ENCODE peak calls at places on chromosomes 4 and X, in ten cellular contexts. Q, Z, T, Y, C, B, M, N, U and D are unnamed samples. For H3K9me3, the result is how much of the 10 kb centered on the place peaks cover.

GRCh38 chr4:144579411-144580020 is 66.4 kb upstream of the HHIP start:
- DNase-seq in Q (no peak), Z (no peak), T (no peak), Y (no peak), C (no peak), B (no peak), M (no peak), N (no peak), U (no peak), D (no peak)

GRCh38 chr4:153651041-153651960 is 32.8 kb upstream of the TLR2 start:
- DNase-seq in Q (peak), Z (peak), T (peak), Y (no peak), C (no peak), B (peak), M (no peak), N (peak), U (peak), D (peak)

GRCh38 chr4:123577507-123577906 is 180.9 kb downstream of the SPRY1 start:
- DNase-seq in Q (no peak), Z (no peak), T (no peak), Y (no peak), C (no peak), B (no peak), M (no peak), N (no peak), U (no peak), D (no peak)

GRCh38 chrX:109862386-109862910 is 129.4 kb upstream of the ACSL4 start:
- DNase-seq in Q (no peak), Z (no peak), T (no peak), Y (no peak), C (no peak), B (no peak), M (no peak), N (no peak), U (no peak), D (no peak)

GRCh38 chrX:121128946-121129345 is 81.5 kb downstream of the GLUD2 start:
- DNase-seq in Q (no peak), Z (no peak), T (no peak), Y (no peak), C (no peak), B (no peak), M (no peak), N (no peak), U (no peak), D (no peak)

GRCh38 chr4:39565925-39566630 is 38.8 kb upstream of the UGDH start:
- DNase-seq in Q (no peak), Z (no peak), T (no peak), Y (peak), C (peak), B (no peak), M (no peak), N (no peak), U (no peak), D (no peak)

GRCh38 chr4:2852481-2852881 is 8.8 kb downstream of the ADD1 start:
- DNase-seq in Q (peak), Z (no peak), T (peak), Y (no peak), C (no peak), B (peak), M (no peak), N (peak), U (no peak), D (peak)

GRCh38 chr4:59455751-59456150 is 1744.4 kb upstream of the ADGRL3 start:
- DNase-seq in Q (no peak), Z (no peak), T (no peak), Y (no peak), C (no peak), B (no peak), M (no peak), N (no peak), U (no peak), D (no peak)

GRCh38 chr4:161061046-161061445 is 1102.8 kb downstream of the FSTL5 start:
- DNase-seq in Q (no peak), Z (no peak), T (no peak), Y (no peak), C (no peak), B (no peak), M (no peak), N (no peak), U (no peak), D (no peak)

GRCh38 chr4:3836041-3836801 is 70.0 kb downstream of the ADRA2C start:
- DNase-seq in Q (no peak), Z (no peak), T (no peak), Y (no peak), C (no peak), B (no peak), M (no peak), N (peak), U (no peak), D (no peak)

GRCh38 chr4:117801756-117802155 is 232.5 kb upstream of the NDST3 start:
- DNase-seq in Q (no peak), Z (no peak), T (no peak), Y (no peak), C (no peak), B (no peak), M (no peak), N (no peak), U (no peak), D (no peak)

GRCh38 chr4:185712350-185713024 is 99.5 kb downstream of the SORBS2 start:
- DNase-seq in Q (no peak), Z (no peak), T (no peak), Y (no peak), C (no peak), B (no peak), M (no peak), N (no peak), U (no peak), D (no peak)

GRCh38 chrX:102684772-102685520 is 27.3 kb upstream of the GPRASP2 start:
- DNase-seq in Q (no peak), Z (no peak), T (no peak), Y (no peak), C (no peak), B (no peak), M (no peak), N (no peak), U (no peak), D (no peak)

GRCh38 chrX:2184089-2184488 is 316.7 kb downstream of the DHRSX start:
- DNase-seq in Q (no peak), Z (no peak), T (no peak), Y (no peak), C (no peak), B (no peak), M (no peak), N (no peak), U (no peak), D (no peak)

GRCh38 chrX:2193273-2193592 is 307.5 kb downstream of the DHRSX start:
- DNase-seq in Q (no peak), Z (no peak), T (no peak), Y (no peak), C (no peak), B (no peak), M (no peak), N (no peak), U (no peak), D (no peak)

DNA sequence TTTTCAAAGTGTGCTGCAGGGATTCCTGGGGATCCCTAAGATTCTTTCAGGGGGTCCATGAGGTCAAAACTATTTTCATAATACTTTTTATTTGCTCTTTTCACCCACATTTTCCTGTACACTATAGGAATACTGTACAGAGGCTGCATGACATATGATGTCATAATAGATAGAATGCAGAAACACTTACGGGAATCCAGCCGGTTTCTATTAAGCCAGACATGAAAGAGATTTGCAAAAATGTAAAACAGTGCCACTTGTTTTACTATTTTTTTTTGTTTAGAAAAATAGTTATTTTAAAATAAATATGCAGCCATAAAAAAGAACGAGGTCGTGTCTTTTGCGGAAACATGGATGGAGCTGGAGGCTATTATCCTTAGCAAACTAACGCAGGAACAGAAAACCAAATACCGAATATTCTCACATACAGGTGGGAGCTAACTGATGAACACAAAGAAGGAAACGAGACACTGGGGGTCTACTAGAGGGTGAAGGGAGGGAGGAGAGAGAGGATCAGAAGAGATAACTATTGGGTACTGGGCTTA is 5.0 kb downstream of the ZFX start:
- DNase-seq in Q (no peak), Z (no peak), T (no peak), Y (no peak), C (no peak), B (no peak), M (no peak), N (no peak), U (no peak), D (no peak)
- H3K4me3 ChIP-seq in Q (no peak), Z (no peak), T (no peak), Y (no peak), C (peak), B (no peak), M (no peak), N (no peak), U (no peak), D (no peak)

DNA sequence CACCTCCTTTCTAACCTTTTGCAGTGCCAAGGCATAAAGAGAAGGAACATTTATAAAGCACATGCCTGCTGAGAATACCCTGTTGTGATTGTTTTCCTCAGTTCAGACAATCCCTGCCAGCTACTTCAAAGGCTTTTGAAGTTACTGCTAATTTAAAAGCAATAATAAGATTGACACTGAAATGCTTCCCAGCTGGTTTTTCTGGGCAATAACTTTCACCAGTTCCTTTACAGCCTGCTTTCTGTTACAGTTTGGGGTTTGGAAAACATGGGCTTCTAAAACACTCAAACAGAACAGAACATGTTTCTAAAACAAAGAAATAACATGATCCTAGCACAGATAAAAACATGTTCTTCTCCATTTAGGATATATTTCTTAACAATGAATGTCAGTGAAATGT is 232.3 kb upstream of the CPEB2 start:
- DNase-seq in Q (no peak), Z (no peak), T (no peak), Y (no peak), C (no peak), B (no peak), M (no peak), N (no peak), U (no peak), D (no peak)
- H3K9me3 ChIP-seq in Q (under half), Z (under half), T (under half), Y (under half), C (under half), B (under half), M (under half), N (under half), U (under half), D (under half)

DNA sequence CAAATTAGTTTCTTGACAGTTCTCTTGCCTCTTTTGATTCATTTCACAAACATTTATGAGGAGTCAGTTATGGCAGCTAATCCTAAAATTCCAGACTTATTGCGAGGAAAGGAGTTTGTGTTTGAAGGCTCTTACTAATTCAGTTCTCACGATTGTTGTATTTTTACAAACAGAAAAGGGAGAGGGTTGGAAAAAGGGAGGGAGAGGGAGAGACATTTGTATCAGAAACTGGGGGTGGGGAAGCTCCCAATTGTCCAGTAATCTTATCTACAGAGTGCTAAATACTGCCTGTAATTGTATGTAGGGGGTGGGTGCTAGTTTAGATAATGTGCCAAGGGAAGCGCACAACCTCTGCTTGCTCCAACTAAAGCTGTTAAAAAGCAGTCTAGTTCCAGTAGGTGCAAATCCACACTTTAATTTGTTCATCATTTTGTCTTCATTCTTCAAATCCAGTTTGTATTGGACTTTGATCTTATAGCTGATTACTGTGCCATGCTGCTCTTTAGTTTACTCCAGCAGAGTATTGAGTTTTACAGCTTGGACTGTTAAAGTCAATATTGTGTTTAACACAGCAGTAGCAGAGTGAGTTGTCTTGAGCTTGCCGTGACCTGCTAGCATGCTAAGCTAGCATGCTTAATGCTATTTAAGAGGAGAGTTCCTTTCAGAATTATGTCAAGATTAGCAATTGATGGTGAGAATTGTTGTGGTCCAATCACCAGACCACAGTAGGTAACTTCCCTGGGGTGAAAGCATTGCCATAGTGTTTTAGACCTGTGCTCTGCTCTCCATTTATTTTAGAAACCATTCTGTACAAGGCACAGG is 13.9 kb downstream of the FNIP2 start:
- DNase-seq in Q (no peak), Z (no peak), T (no peak), Y (no peak), C (no peak), B (no peak), M (no peak), N (no peak), U (no peak), D (no peak)
- H3K4me3 ChIP-seq in Q (no peak), Z (no peak), T (no peak), Y (no peak), C (no peak), B (no peak), M (no peak), N (no peak), U (no peak), D (no peak)

DNA sequence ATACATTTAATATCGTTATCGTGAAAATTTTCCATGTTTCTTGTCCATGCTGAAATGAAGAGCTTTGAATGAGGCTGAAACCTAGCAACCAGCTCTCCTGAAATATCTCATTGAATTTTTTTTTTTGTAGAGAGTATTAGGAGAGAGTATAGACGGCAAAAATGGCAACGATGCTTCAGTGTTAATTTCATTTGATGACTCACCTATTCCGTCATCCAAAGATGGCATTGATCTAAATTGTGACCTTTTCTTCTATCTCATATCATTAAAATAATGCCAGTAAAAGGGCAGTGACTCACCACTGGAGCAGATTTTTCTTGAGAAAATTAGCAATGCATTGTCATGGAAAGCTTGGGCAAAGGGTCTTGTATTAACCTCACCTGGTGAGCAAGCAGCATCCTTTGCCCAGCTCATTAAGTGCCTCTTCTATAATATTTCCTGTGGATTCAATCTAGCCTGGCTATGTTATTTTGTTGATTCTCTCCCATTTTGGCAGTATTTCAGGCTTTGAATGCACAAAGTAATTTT is 19.6 kb downstream of the VMA21 start:
- DNase-seq in Q (no peak), Z (no peak), T (no peak), Y (no peak), C (no peak), B (no peak), M (no peak), N (no peak), U (no peak), D (no peak)
- H3K9me3 ChIP-seq in Q (under half), Z (under half), T (under half), Y (under half), C (under half), B (under half), M (under half), N (under half), U (under half), D (under half)

GRCh38 chrX:150569155-150569477 is 695 bp downstream of the MTM1 start:
- DNase-seq in Q (peak), Z (peak), T (peak), Y (no peak), C (no peak), B (peak), M (no peak), N (peak), U (no peak), D (peak)

GRCh38 chrX:150565551-150565950 is 2.9 kb upstream of the MTM1 start:
- DNase-seq in Q (no peak), Z (no peak), T (no peak), Y (no peak), C (no peak), B (no peak), M (no peak), N (no peak), U (no peak), D (no peak)

GRCh38 chrX:150566734-150567182 is 1.7 kb upstream of the MTM1 start:
- DNase-seq in Q (no peak), Z (no peak), T (no peak), Y (no peak), C (no peak), B (no peak), M (no peak), N (no peak), U (no peak), D (no peak)

GRCh38 chrX:150568320-150569154 is at the start of gene MTM1:
- DNase-seq in Q (peak), Z (peak), T (peak), Y (peak), C (peak), B (peak), M (peak), N (peak), U (peak), D (peak)

GRCh38 chrX:150567645-150568319 is 639 bp upstream of the MTM1 start:
- DNase-seq in Q (no peak), Z (no peak), T (no peak), Y (no peak), C (peak), B (no peak), M (no peak), N (no peak), U (no peak), D (no peak)
- H3K4me3 ChIP-seq in Q (no peak), Z (no peak), T (peak), Y (peak), C (peak), B (peak), M (no peak), N (peak), U (no peak), D (no peak)

GRCh38 chr4:114562176-114562904 is 36.3 kb upstream of the UGT8 start:
- DNase-seq in Q (no peak), Z (no peak), T (no peak), Y (no peak), C (no peak), B (no peak), M (no peak), N (no peak), U (no peak), D (no peak)

GRCh38 chr4:114563536-114564315 is 34.9 kb upstream of the UGT8 start:
- DNase-seq in Q (no peak), Z (no peak), T (no peak), Y (no peak), C (no peak), B (no peak), M (no peak), N (no peak), U (peak), D (no peak)

GRCh38 chr4:114561590-114561989 is 37.0 kb upstream of the UGT8 start:
- DNase-seq in Q (peak), Z (no peak), T (no peak), Y (no peak), C (no peak), B (no peak), M (no peak), N (no peak), U (no peak), D (no peak)

GRCh38 chr4:114558446-114559020 is 40.1 kb upstream of the UGT8 start:
- DNase-seq in Q (no peak), Z (no peak), T (no peak), Y (no peak), C (no peak), B (no peak), M (no peak), N (no peak), U (no peak), D (no peak)
- H3K9me3 ChIP-seq in Q (under half), Z (under half), T (under half), Y (under half), C (under half), B (under half), M (under half), N (under half), U (under half), D (under half)